ENCODE peak calls at places on chromosomes 13 and 19, in five cellular contexts. One of them, this sample, is unnamed. For H3K36me3, the result is how much of the 10 kb centered on the place peaks cover.

GRCh38 chr13:65530688-65531087 is 1699.4 kb downstream of the PCDH9 start:
- DNase-seq in naive thymus-derived CD4-positive, alpha-beta T cell: no peak
- DNase-seq in GM23338: no peak
- DNase-seq in neural progenitor cell: no peak
- DNase-seq in fibroblast of lung: no peak
- DNase-seq in this sample: no peak

GRCh38 chr13:109301711-109302110 is 484.7 kb downstream of the IRS2 start:
- DNase-seq in naive thymus-derived CD4-positive, alpha-beta T cell: no peak
- DNase-seq in GM23338: no peak
- DNase-seq in neural progenitor cell: no peak
- DNase-seq in fibroblast of lung: no peak
- DNase-seq in this sample: no peak

GRCh38 chr13:102555914-102556553 is 40.8 kb upstream of the TPP2 start:
- DNase-seq in naive thymus-derived CD4-positive, alpha-beta T cell: peak
- DNase-seq in GM23338: peak
- DNase-seq in neural progenitor cell: peak
- DNase-seq in fibroblast of lung: peak
- DNase-seq in this sample: peak

GRCh38 chr13:78022164-78022877 is 103.7 kb upstream of the EDNRB start:
- DNase-seq in naive thymus-derived CD4-positive, alpha-beta T cell: peak
- DNase-seq in GM23338: no peak
- DNase-seq in neural progenitor cell: no peak
- DNase-seq in fibroblast of lung: peak
- DNase-seq in this sample: no peak

GRCh38 chr19:34436716-34437115 is 8.5 kb downstream of the UBA2 start:
- DNase-seq in naive thymus-derived CD4-positive, alpha-beta T cell: no peak
- DNase-seq in GM23338: no peak
- DNase-seq in neural progenitor cell: no peak
- DNase-seq in fibroblast of lung: no peak
- DNase-seq in this sample: no peak

GRCh38 chr19:30340724-30341595 is 31.2 kb upstream of the ZNF536 start:
- DNase-seq in naive thymus-derived CD4-positive, alpha-beta T cell: no peak
- DNase-seq in GM23338: no peak
- DNase-seq in neural progenitor cell: no peak
- DNase-seq in fibroblast of lung: peak
- DNase-seq in this sample: no peak

GRCh38 chr19:2166741-2167738 is 3.3 kb downstream of the DOT1L start:
- DNase-seq in naive thymus-derived CD4-positive, alpha-beta T cell: no peak
- DNase-seq in GM23338: peak
- DNase-seq in neural progenitor cell: no peak
- DNase-seq in fibroblast of lung: peak
- DNase-seq in this sample: peak

GRCh38 chr13:44809152-44809551 is 180.1 kb downstream of the NUFIP1 start:
- DNase-seq in naive thymus-derived CD4-positive, alpha-beta T cell: no peak
- DNase-seq in GM23338: no peak
- DNase-seq in neural progenitor cell: no peak
- DNase-seq in fibroblast of lung: no peak
- DNase-seq in this sample: no peak

GRCh38 chr19:35739275-35740107 is 2.8 kb downstream of the IGFLR1 start:
- DNase-seq in naive thymus-derived CD4-positive, alpha-beta T cell: no peak
- DNase-seq in GM23338: peak
- DNase-seq in neural progenitor cell: no peak
- DNase-seq in fibroblast of lung: no peak
- DNase-seq in this sample: peak

GRCh38 chr13:114151031-114151430 is 18.6 kb upstream of the RASA3 start:
- DNase-seq in naive thymus-derived CD4-positive, alpha-beta T cell: no peak
- DNase-seq in GM23338: no peak
- DNase-seq in neural progenitor cell: no peak
- DNase-seq in fibroblast of lung: no peak
- DNase-seq in this sample: peak

GRCh38 chr13:68927387-68928026 is 1180.1 kb upstream of the ATXN8OS start:
- DNase-seq in naive thymus-derived CD4-positive, alpha-beta T cell: no peak
- DNase-seq in GM23338: peak
- DNase-seq in neural progenitor cell: peak
- DNase-seq in fibroblast of lung: peak
- DNase-seq in this sample: peak

GRCh38 chr19:45664575-45664974 is 3.4 kb upstream of the GIPR start:
- DNase-seq in naive thymus-derived CD4-positive, alpha-beta T cell: no peak
- DNase-seq in GM23338: no peak
- DNase-seq in neural progenitor cell: no peak
- DNase-seq in fibroblast of lung: no peak
- DNase-seq in this sample: no peak

GRCh38 chr13:59047546-59047945 is 1116.2 kb downstream of the DIAPH3 start:
- DNase-seq in naive thymus-derived CD4-positive, alpha-beta T cell: no peak
- DNase-seq in GM23338: peak
- DNase-seq in neural progenitor cell: no peak
- DNase-seq in fibroblast of lung: no peak
- DNase-seq in this sample: no peak

DNA sequence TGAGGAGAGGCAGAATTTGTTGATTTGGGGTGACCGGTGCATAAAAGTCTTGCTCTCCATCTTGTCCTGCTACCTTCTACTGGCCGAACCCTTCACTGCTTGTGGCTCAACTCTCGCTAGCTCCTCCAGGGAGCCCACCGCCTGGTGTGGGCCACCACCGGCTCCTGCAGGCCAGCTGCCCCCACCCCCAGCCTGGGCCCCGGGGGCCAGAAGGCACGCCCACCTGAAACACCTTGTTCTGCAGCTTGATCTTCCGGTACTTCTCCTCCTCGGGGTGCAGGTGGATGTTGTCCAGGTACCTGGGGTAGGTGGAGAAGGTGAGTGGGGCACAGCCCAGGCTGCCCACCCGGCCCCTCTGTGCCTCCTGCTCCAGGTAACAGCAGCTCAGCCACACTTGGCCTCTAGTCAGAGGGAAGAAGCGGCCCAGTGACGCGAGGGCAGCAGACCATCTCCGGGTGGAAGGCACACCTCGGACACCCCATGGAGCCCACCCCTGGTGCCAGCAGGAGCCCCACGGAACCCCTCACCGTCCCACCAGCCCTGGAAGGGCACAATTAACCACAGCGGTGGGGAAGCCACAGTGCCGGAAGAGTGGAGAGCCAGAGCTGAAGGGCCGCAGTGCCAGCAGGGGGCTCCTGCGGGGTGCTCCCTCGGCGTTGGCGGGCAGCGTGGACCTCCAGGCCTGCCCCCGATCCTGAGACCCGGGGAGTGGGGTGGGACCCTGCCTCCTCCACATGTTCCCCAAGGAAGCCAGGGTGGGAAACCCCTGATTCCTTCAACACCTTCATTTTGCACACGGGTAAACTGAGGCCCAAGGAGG is 10.1 kb downstream of the UBXN6 start:
- DNase-seq in naive thymus-derived CD4-positive, alpha-beta T cell: no peak
- DNase-seq in GM23338: no peak
- DNase-seq in neural progenitor cell: no peak
- DNase-seq in fibroblast of lung: no peak
- DNase-seq in this sample: peak
- H3K36me3 ChIP-seq in naive thymus-derived CD4-positive, alpha-beta T cell: under half
- H3K36me3 ChIP-seq in GM23338: under half
- H3K36me3 ChIP-seq in neural progenitor cell: under half
- H3K36me3 ChIP-seq in fibroblast of lung: half or more
- H3K36me3 ChIP-seq in this sample: under half

GRCh38 chr19:11050323-11051114 is 38.7 kb upstream of the LDLR start:
- DNase-seq in naive thymus-derived CD4-positive, alpha-beta T cell: no peak
- DNase-seq in GM23338: no peak
- DNase-seq in neural progenitor cell: no peak
- DNase-seq in fibroblast of lung: no peak
- DNase-seq in this sample: no peak
- H3K36me3 ChIP-seq in naive thymus-derived CD4-positive, alpha-beta T cell: under half
- H3K36me3 ChIP-seq in GM23338: under half
- H3K36me3 ChIP-seq in neural progenitor cell: under half
- H3K36me3 ChIP-seq in fibroblast of lung: under half
- H3K36me3 ChIP-seq in this sample: under half

DNA sequence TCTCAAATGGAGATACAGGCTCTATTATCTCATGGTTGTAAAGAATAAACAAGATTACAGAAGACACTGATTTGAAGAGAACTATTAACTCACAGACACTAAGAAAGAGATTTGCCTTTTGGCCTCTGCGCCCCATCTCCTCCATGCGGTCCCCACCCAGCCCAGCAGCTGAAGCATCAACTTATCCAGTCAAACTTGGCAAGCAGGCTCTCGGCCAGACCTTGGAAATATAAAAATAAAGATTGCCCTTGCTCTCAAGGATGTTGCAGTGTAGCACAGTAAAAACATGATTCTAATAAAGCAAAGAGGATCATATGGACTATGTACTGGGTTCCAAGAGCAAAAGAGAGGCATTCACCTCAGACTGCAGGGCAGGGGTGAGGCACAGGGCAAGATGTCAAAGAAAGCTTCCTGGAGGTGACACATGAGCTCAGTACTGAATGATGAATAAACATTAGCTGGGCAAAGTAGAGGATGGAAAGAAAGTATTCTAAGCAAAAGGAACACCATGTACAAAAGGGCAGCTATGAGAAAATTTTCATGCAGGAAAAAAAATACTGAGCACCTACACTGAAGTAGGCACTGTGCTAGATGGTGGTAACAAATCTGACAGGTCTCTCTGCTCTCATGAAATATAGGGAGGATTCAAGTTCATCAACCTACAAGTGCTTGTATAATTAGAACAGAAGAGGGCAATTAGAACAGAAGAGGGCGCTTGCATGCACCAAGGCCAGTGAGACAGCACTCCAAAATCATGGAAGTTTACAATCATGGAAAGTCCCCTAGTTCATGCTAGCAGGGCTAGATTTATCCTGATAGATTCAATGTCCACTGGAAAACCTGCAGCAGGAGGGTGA is 85.0 kb downstream of the SACS start:
- DNase-seq in naive thymus-derived CD4-positive, alpha-beta T cell: no peak
- DNase-seq in GM23338: peak
- DNase-seq in neural progenitor cell: no peak
- DNase-seq in fibroblast of lung: peak
- DNase-seq in this sample: peak
- H3K36me3 ChIP-seq in naive thymus-derived CD4-positive, alpha-beta T cell: under half
- H3K36me3 ChIP-seq in GM23338: under half
- H3K36me3 ChIP-seq in neural progenitor cell: under half
- H3K36me3 ChIP-seq in fibroblast of lung: under half
- H3K36me3 ChIP-seq in this sample: under half

DNA sequence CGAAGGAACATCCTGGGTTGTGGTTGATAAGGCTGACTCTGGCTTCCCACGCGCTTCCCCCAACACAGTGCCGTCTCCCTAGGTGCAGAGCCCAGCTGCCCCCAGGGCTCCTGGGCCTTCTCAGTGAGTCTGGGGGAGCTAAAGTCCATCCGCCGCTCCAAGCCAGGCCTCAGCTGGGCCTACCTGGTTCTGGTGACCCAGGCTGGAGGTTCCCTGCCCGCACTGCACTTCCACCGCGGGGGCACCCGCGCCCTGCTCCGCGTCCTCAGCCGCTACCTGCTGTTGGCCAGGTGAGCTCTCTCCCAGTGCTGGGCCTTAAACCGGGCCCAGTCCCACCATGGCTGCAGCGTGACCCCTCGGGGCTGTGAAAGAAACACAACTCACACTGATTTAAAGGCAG is 3.7 kb downstream of the TBC1D17 start:
- DNase-seq in naive thymus-derived CD4-positive, alpha-beta T cell: no peak
- DNase-seq in GM23338: no peak
- DNase-seq in neural progenitor cell: no peak
- DNase-seq in fibroblast of lung: no peak
- DNase-seq in this sample: peak
- H3K36me3 ChIP-seq in naive thymus-derived CD4-positive, alpha-beta T cell: under half
- H3K36me3 ChIP-seq in GM23338: under half
- H3K36me3 ChIP-seq in neural progenitor cell: under half
- H3K36me3 ChIP-seq in fibroblast of lung: under half
- H3K36me3 ChIP-seq in this sample: under half

DNA sequence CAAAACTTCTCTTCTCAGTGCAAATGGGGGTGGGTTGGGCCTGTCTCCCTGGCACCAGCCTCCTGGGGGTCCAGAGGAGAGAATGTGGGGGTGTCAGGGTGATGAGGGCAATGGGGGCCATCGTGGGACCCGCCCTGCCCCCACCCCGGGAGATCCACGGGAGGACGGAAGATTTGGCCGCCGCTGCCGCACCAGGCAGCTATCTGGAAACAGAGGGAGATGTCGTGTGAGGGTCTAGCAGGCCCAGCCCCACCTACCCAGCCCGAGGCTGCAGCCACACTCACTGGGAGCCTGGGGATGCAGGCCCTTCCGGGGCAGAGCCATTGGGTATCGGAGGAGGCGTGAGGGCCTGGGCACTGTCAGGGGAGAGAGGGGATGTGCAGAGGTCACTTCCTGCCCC is 1.8 kb upstream of the TMEM86B start:
- DNase-seq in naive thymus-derived CD4-positive, alpha-beta T cell: no peak
- DNase-seq in GM23338: no peak
- DNase-seq in neural progenitor cell: no peak
- DNase-seq in fibroblast of lung: no peak
- DNase-seq in this sample: no peak
- H3K36me3 ChIP-seq in naive thymus-derived CD4-positive, alpha-beta T cell: under half
- H3K36me3 ChIP-seq in GM23338: under half
- H3K36me3 ChIP-seq in neural progenitor cell: under half
- H3K36me3 ChIP-seq in fibroblast of lung: under half
- H3K36me3 ChIP-seq in this sample: under half

GRCh38 chr19:7554565-7554964 is 19.0 kb downstream of the PNPLA6 start:
- DNase-seq in naive thymus-derived CD4-positive, alpha-beta T cell: no peak
- DNase-seq in GM23338: no peak
- DNase-seq in neural progenitor cell: no peak
- DNase-seq in fibroblast of lung: no peak
- DNase-seq in this sample: no peak
- H3K36me3 ChIP-seq in naive thymus-derived CD4-positive, alpha-beta T cell: under half
- H3K36me3 ChIP-seq in GM23338: under half
- H3K36me3 ChIP-seq in neural progenitor cell: under half
- H3K36me3 ChIP-seq in fibroblast of lung: under half
- H3K36me3 ChIP-seq in this sample: under half

GRCh38 chr19:46840157-46840942 is 10.3 kb downstream of the AP2S1 start:
- DNase-seq in naive thymus-derived CD4-positive, alpha-beta T cell: peak
- DNase-seq in GM23338: peak
- DNase-seq in neural progenitor cell: peak
- DNase-seq in fibroblast of lung: peak
- DNase-seq in this sample: peak
- H3K36me3 ChIP-seq in naive thymus-derived CD4-positive, alpha-beta T cell: under half
- H3K36me3 ChIP-seq in GM23338: under half
- H3K36me3 ChIP-seq in neural progenitor cell: under half
- H3K36me3 ChIP-seq in fibroblast of lung: under half
- H3K36me3 ChIP-seq in this sample: under half